ENCODE peak calls at places on chromosome 19, in six cellular contexts. X is IMR-90, R is neuronal stem cell, D is H9, I is H1, W is mesenchymal stem cell. V is an unnamed sample.

GRCh38 chr19:29329460-29330134 is 116.6 kb upstream of the UQCRFS1 start:
- DNase-seq in X (no peak), R (peak), D (peak), I (peak), W (no peak), V (peak)

GRCh38 chr19:41192574-41193419 is at the start of gene CYP2S1:
- DNase-seq in X (peak), R (no peak), D (peak), I (peak), W (peak), V (peak)

GRCh38 chr19:35533822-35534521 is 716 bp downstream of the GAPDHS start:
- DNase-seq in X (peak), R (no peak), D (peak), I (peak), W (peak), V (no peak)

GRCh38 chr19:18999016-18999758 is 34.1 kb downstream of the SUGP2 start:
- DNase-seq in X (peak), R (no peak), D (no peak), I (no peak), W (no peak), V (no peak)

GRCh38 chr19:49364083-49364687 is 508 bp downstream of the DKKL1 start:
- DNase-seq in X (no peak), R (no peak), D (peak), I (no peak), W (no peak), V (no peak)

GRCh38 chr19:2441096-2441752 is 13.8 kb upstream of the TIMM13 start:
- DNase-seq in X (no peak), R (no peak), D (no peak), I (no peak), W (no peak), V (no peak)

GRCh38 chr19:4589579-4590410 is 30.3 kb upstream of the SEMA6B start:
- DNase-seq in X (no peak), R (no peak), D (no peak), I (peak), W (no peak), V (no peak)

GRCh38 chr19:29384676-29385075 is 141.1 kb upstream of the VSTM2B start:
- DNase-seq in X (no peak), R (no peak), D (no peak), I (no peak), W (no peak), V (no peak)

GRCh38 chr19:21638776-21639175 is 128.6 kb downstream of the ZNF100 start:
- DNase-seq in X (no peak), R (no peak), D (no peak), I (no peak), W (no peak), V (no peak)

GRCh38 chr19:31969955-31970545 is 375.4 kb upstream of the ZNF507 start:
- DNase-seq in X (no peak), R (no peak), D (no peak), I (no peak), W (peak), V (no peak)

GRCh38 chr19:4742717-4743646 is 19.3 kb upstream of the DPP9 start:
- DNase-seq in X (no peak), R (no peak), D (peak), I (peak), W (no peak), V (no peak)

DNA sequence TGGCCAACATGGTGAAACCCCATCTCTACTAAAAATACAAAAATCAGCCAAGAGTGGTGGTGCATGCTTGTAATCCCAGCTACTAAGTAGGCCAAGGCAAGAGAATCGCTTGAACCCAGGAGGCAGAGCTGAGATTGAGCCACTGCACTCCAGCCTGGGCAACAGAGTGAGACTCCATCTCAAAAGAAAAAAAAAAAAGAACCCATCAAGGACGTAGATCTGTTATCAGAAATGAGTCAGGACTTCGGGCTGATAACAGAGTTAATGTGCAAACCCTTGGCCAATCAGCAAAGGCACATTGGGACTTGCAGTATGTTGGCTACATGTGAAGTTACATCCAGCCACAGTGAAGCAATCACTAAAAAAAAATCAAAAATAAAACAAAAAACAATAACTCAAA is 4.8 kb upstream of the LGALS7B start:
- DNase-seq in X (peak), R (no peak), D (no peak), I (no peak), W (peak), V (peak)
- H4K91ac ChIP-seq in X (no peak), R (no peak), D (no peak), I (no peak), W (no peak), V (no peak)

GRCh38 chr19:30649149-30649548 is 277.0 kb downstream of the ZNF536 start:
- DNase-seq in X (no peak), R (no peak), D (no peak), I (no peak), W (no peak), V (no peak)
- H4K91ac ChIP-seq in X (no peak), R (no peak), D (no peak), I (no peak), W (no peak), V (no peak)

GRCh38 chr19:16869331-16869972 is 19.3 kb upstream of the F2RL3 start:
- DNase-seq in X (no peak), R (no peak), D (no peak), I (no peak), W (no peak), V (no peak)

GRCh38 chr19:16871870-16872269 is 16.9 kb upstream of the F2RL3 start:
- DNase-seq in X (no peak), R (no peak), D (no peak), I (no peak), W (peak), V (no peak)

GRCh38 chr19:16872728-16873127 is 16.1 kb upstream of the F2RL3 start:
- DNase-seq in X (no peak), R (no peak), D (no peak), I (no peak), W (no peak), V (no peak)

GRCh38 chr19:16867211-16867610 is 21.6 kb upstream of the F2RL3 start:
- DNase-seq in X (no peak), R (no peak), D (no peak), I (no peak), W (no peak), V (no peak)

DNA sequence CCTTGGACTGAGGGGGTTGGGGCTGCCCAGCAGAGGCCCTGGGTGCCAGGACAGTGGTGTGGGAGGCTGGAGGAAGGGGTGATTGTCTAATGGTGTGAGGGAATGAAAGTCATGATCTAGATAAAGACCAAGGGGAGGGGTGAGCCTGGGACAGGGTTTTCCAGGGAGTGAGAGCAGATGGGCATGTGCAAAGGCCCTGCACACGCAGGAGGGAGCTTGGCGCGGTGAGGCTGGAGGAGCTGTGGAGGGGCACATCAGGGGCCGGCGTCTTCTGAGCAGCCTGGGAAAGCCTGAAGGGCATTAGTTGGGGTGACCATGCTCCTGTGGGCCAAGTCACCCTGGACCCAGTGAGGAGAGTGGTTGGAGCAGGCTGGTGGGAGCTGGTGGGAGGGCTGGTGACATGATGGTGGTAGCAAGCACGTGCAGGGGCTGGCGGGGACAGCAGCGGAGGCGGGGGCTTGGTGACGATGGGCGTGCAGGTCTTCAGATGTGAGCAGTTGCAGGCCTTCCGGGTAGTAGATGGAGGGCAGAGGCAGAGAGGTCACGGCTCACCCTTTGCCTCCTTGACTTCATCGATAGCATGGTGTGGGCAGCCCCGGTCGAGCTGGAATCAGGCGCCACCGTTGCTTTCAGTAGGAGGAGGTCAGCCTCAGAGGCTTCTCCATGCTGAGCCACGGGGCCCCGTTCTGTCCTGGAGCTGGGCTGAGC is 20.2 kb upstream of the F2RL3 start:
- DNase-seq in X (no peak), R (no peak), D (no peak), I (no peak), W (no peak), V (no peak)
- H4K91ac ChIP-seq in X (no peak), R (no peak), D (no peak), I (no peak), W (peak), V (no peak)

GRCh38 chr19:45905016-45905415 is 2.6 kb upstream of the MYPOP start:
- DNase-seq in X (no peak), R (no peak), D (no peak), I (no peak), W (no peak), V (peak)
- H4K91ac ChIP-seq in X (no peak), R (no peak), D (no peak), I (no peak), W (no peak), V (no peak)